ENCODE peak calls at places on chromosomes 1 and 21, in eight cellular contexts. J, I, R, G, V, T, K and D are unnamed samples.
A peak's percentile ranks its signal among the peaks of the same experiment; 100 is the strongest.

GRCh38 chr1:162562452-162562828 is 918 bp downstream of the UAP1 start:
- DNase-seq in J (peak; percentile 3), I (no peak), R (no peak), G (no peak), V (no peak), T (peak; percentile 29), K (no peak), D (peak; percentile 62)

GRCh38 chr1:77514871-77515776 is 167.3 kb downstream of the ZZZ3 start:
- DNase-seq in J (peak; percentile 65), I (peak; percentile 83), R (peak; percentile 24), G (no peak), V (no peak), T (peak; percentile 31), K (no peak), D (no peak)

GRCh38 chr1:7520496-7520895 is 250.6 kb upstream of the VAMP3 start:
- DNase-seq in J (no peak), I (no peak), R (no peak), G (no peak), V (no peak), T (no peak), K (no peak), D (no peak)

GRCh38 chr1:184260382-184260781 is 126.4 kb upstream of the C1orf21 start:
- DNase-seq in J (no peak), I (no peak), R (no peak), G (no peak), V (no peak), T (no peak), K (no peak), D (no peak)

GRCh38 chr1:29389533-29390041 is 153.3 kb downstream of the PTPRU start:
- DNase-seq in J (no peak), I (no peak), R (no peak), G (no peak), V (no peak), T (no peak), K (peak; percentile 55), D (no peak)

GRCh38 chr21:29250642-29251041 is 48.1 kb upstream of the BACH1 start:
- DNase-seq in J (no peak), I (no peak), R (no peak), G (no peak), V (no peak), T (no peak), K (no peak), D (no peak)

GRCh38 chr1:236494586-236495207 is 29.1 kb upstream of the LGALS8 start:
- DNase-seq in J (no peak), I (no peak), R (no peak), G (no peak), V (no peak), T (peak; percentile 94), K (no peak), D (no peak)

GRCh38 chr1:156615946-156616345 is 3.3 kb upstream of the HAPLN2 start:
- DNase-seq in J (no peak), I (no peak), R (no peak), G (no peak), V (no peak), T (no peak), K (no peak), D (no peak)

GRCh38 chr1:216140650-216141547 is 282.3 kb downstream of the USH2A start:
- DNase-seq in J (no peak), I (no peak), R (no peak), G (no peak), V (no peak), T (no peak), K (no peak), D (no peak)

GRCh38 chr1:12457771-12458170 is 160.2 kb downstream of the DHRS3 start:
- DNase-seq in J (no peak), I (no peak), R (no peak), G (no peak), V (no peak), T (no peak), K (no peak), D (no peak)

GRCh38 chr1:34610063-34610462 is 144.8 kb upstream of the GJB5 start:
- DNase-seq in J (no peak), I (no peak), R (no peak), G (no peak), V (no peak), T (no peak), K (no peak), D (no peak)

GRCh38 chr1:178344513-178345077 is 152.2 kb downstream of the CLEC20A start:
- DNase-seq in J (peak; percentile 55), I (peak; percentile 85), R (peak; percentile 52), G (peak; percentile 11), V (peak; percentile 1), T (peak; percentile 36), K (peak; percentile 8), D (peak; percentile 51)

GRCh38 chr1:105492941-105493340 is 1563.5 kb upstream of the PRMT6 start:
- DNase-seq in J (no peak), I (no peak), R (no peak), G (no peak), V (no peak), T (no peak), K (no peak), D (no peak)

GRCh38 chr1:219990782-219991510 is 55.4 kb downstream of the EPRS1 start:
- DNase-seq in J (no peak), I (peak; percentile 61), R (peak; percentile 8), G (peak; percentile 26), V (no peak), T (peak; percentile 45), K (peak; percentile 27), D (peak; percentile 5)

GRCh38 chr1:247906504-247907047 is 11.2 kb downstream of the OR2W3 start:
- DNase-seq in J (no peak), I (peak; percentile 84), R (no peak), G (peak; percentile 67), V (no peak), T (no peak), K (no peak), D (peak; percentile 33)

GRCh38 chr1:154474802-154475201 is 27.2 kb upstream of the TDRD10 start:
- DNase-seq in J (peak; percentile 55), I (no peak), R (peak; percentile 73), G (no peak), V (no peak), T (peak; percentile 51), K (no peak), D (no peak)

GRCh38 chr1:209158851-209159250 is 424.7 kb upstream of the CAMK1G start:
- DNase-seq in J (no peak), I (no peak), R (no peak), G (no peak), V (no peak), T (no peak), K (no peak), D (no peak)

DNA sequence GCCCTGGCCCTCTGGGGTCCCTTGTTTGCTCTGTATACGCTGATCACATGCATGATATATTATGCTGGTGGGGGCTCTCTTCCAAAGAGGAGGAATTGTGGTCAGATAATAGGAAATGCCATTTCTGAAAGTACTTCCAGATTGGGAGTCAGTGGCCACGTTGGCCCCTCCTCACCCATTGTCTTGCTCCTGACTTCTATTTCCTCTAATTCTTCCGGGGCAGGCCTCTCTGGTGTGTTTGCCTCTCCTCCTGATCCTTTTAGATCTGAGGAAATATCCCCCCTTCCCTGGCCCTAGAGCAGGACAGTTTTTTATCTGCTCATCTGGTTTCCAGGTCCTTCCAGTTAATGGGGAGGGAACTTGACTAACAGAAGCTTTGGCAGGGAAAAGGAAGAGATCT is 2.9 kb downstream of the VANGL2 start:
- DNase-seq in J (no peak), I (no peak), R (no peak), G (no peak), V (no peak), T (no peak), K (no peak), D (no peak)
- TF ChIP-seq POLR2AphosphoS5 in J (no peak), I (no peak), R (no peak), G (no peak), V (no peak), T (no peak), K (no peak), D (no peak)

GRCh38 chr1:9824702-9825089 is 931 bp upstream of the CLSTN1 start:
- DNase-seq in J (no peak), I (no peak), R (no peak), G (no peak), V (no peak), T (no peak), K (no peak), D (no peak)

GRCh38 chr1:9826616-9827015 is 2.9 kb upstream of the CLSTN1 start:
- DNase-seq in J (no peak), I (no peak), R (no peak), G (peak; percentile 16), V (no peak), T (no peak), K (no peak), D (no peak)

GRCh38 chr1:9826087-9826486 is 2.3 kb upstream of the CLSTN1 start:
- DNase-seq in J (no peak), I (no peak), R (no peak), G (no peak), V (no peak), T (no peak), K (no peak), D (no peak)

GRCh38 chr1:9825101-9826074 is 1.6 kb upstream of the CLSTN1 start:
- DNase-seq in J (peak; percentile 71), I (peak; percentile 77), R (peak; percentile 77), G (peak; percentile 53), V (peak; percentile 20), T (peak; percentile 46), K (no peak), D (peak; percentile 71)

GRCh38 chr1:9827558-9828185 is 3.9 kb upstream of the CLSTN1 start:
- DNase-seq in J (no peak), I (peak; percentile 83), R (no peak), G (peak; percentile 61), V (no peak), T (no peak), K (no peak), D (no peak)
- TF ChIP-seq CTCF in J (no peak), I (peak; percentile 70), R (peak; percentile 47), G (peak; percentile 60), V (no peak), T (no peak), K (peak; percentile 42), D (no peak)

DNA sequence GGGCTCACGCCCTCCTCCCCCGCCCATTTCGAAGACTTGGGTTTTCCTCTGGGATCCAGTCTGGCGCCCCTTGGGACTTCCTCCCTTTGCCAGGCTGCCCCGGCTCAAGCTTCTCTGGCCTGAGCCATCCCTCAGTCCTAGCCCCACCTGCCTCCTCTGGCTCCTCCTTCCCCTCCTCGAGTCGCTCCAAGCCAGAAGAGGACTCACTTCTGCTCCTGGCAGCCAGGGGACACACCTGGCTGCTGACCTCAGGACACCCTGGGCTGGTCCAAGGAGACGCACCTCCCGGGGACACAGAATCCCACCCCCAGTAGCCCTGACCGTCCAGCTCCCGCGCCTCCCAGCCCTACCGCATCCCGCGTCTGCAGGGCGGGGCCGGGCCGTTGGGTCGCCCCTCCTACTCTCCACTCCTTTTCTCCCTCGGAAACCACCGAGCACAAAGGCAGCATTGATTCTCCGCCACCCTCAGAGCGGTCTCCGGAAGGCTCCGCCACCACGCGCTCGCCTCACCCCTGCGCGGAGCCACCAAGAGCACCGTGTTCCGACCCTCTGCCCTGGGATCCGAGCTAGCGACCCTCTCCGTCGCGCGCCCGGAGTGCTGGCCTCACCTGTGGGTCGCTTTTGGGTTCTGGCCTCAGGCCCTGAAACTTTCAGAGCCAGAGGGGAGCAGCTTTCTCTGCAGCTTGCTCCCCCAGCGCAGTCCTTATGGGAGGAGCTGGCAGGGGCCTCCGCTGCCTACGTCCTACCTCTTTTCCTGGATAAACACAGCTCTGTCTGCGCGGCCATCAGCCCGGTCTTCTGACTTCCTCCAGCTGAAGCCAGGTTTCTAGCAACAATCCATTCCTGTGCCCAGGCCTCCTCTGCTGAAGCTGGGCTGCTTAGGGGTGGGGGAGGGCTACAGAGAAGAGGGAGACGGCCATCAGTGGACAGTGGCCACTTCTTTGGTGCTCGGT is at the start of gene C2CD4D:
- DNase-seq in J (no peak), I (peak; percentile 89), R (peak; percentile 27), G (no peak), V (peak; percentile 9), T (peak; percentile 68), K (no peak), D (no peak)
- TF ChIP-seq REST in J (no peak), I (no peak), R (no peak), G (no peak), V (no peak), T (no peak), K (no peak), D (no peak)

GRCh38 chr1:245800901-245801605 is 646.3 kb downstream of the KIF26B start:
- DNase-seq in J (no peak), I (no peak), R (no peak), G (no peak), V (no peak), T (no peak), K (no peak), D (no peak)
- TF ChIP-seq POLR2AphosphoS5 in J (no peak), I (no peak), R (no peak), G (no peak), V (no peak), T (no peak), K (no peak), D (no peak)